ENCODE peak calls at places on chromosomes 16 and 17, in seven cellular contexts. One of them, this sample, is unnamed.

GRCh38 chr17:81685108-81685507 is 1.3 kb downstream of the HGS start:
- DNase-seq in neural progenitor cell: no peak
- DNase-seq in neural crest cell: no peak
- DNase-seq in lung: no peak
- DNase-seq in uterus: no peak
- DNase-seq in Calu3: no peak
- DNase-seq in GM06990: no peak
- DNase-seq in this sample: no peak

GRCh38 chr16:58280846-58281301 is 14.0 kb downstream of the PRSS54 start:
- DNase-seq in GM06990: no peak
- DNase-seq in neural progenitor cell: no peak
- DNase-seq in lung: no peak
- DNase-seq in Calu3: peak; percentile 21
- DNase-seq in uterus: no peak
- DNase-seq in neural crest cell: no peak
- DNase-seq in this sample: no peak

GRCh38 chr17:64120159-64120558 is 9.8 kb downstream of the ERN1 start:
- DNase-seq in GM06990: no peak
- DNase-seq in neural progenitor cell: no peak
- DNase-seq in uterus: no peak
- DNase-seq in Calu3: no peak
- DNase-seq in lung: no peak
- DNase-seq in neural crest cell: no peak
- DNase-seq in this sample: no peak

GRCh38 chr17:9647014-9647413 is 1.7 kb downstream of the USP43 start:
- DNase-seq in GM06990: no peak
- DNase-seq in lung: no peak
- DNase-seq in uterus: no peak
- DNase-seq in Calu3: peak; percentile 42
- DNase-seq in neural progenitor cell: peak; percentile 54
- DNase-seq in neural crest cell: no peak
- DNase-seq in this sample: no peak

GRCh38 chr16:84548971-84549844 is 44.7 kb upstream of the MEAK7 start:
- DNase-seq in neural crest cell: no peak
- DNase-seq in uterus: peak; percentile 43
- DNase-seq in GM06990: no peak
- DNase-seq in neural progenitor cell: no peak
- DNase-seq in lung: no peak
- DNase-seq in Calu3: no peak
- DNase-seq in this sample: no peak

GRCh38 chr17:40462343-40463121 is 19.3 kb downstream of the IGFBP4 start:
- DNase-seq in GM06990: no peak
- DNase-seq in neural crest cell: no peak
- DNase-seq in lung: no peak
- DNase-seq in uterus: no peak
- DNase-seq in Calu3: peak; percentile 43
- DNase-seq in neural progenitor cell: no peak
- DNase-seq in this sample: no peak

GRCh38 chr16:12685806-12686205 is 117.9 kb downstream of the CPPED1 start:
- DNase-seq in neural progenitor cell: no peak
- DNase-seq in Calu3: no peak
- DNase-seq in neural crest cell: no peak
- DNase-seq in uterus: no peak
- DNase-seq in lung: no peak
- DNase-seq in GM06990: no peak
- DNase-seq in this sample: no peak

GRCh38 chr16:268141-269053 is 7.3 kb downstream of the RGS11 start:
- DNase-seq in GM06990: peak; percentile 5
- DNase-seq in Calu3: peak; percentile 46
- DNase-seq in lung: no peak
- DNase-seq in neural progenitor cell: no peak
- DNase-seq in neural crest cell: no peak
- DNase-seq in uterus: no peak
- DNase-seq in this sample: no peak

GRCh38 chr16:69537706-69538080 is 28.1 kb upstream of the NFAT5 start:
- DNase-seq in neural crest cell: no peak
- DNase-seq in uterus: no peak
- DNase-seq in lung: no peak
- DNase-seq in GM06990: no peak
- DNase-seq in neural progenitor cell: no peak
- DNase-seq in Calu3: no peak
- DNase-seq in this sample: no peak

GRCh38 chr17:76268015-76268749 is 3.0 kb downstream of the UBALD2 start:
- DNase-seq in neural progenitor cell: no peak
- DNase-seq in Calu3: no peak
- DNase-seq in lung: peak; percentile 81
- DNase-seq in neural crest cell: no peak
- DNase-seq in uterus: peak; percentile 56
- DNase-seq in GM06990: peak; percentile 79
- DNase-seq in this sample: no peak

GRCh38 chr16:19722981-19723380 is 4.9 kb downstream of the IQCK start:
- DNase-seq in neural progenitor cell: no peak
- DNase-seq in lung: no peak
- DNase-seq in uterus: no peak
- DNase-seq in neural crest cell: no peak
- DNase-seq in GM06990: no peak
- DNase-seq in Calu3: no peak
- DNase-seq in this sample: no peak

GRCh38 chr16:80341242-80341641 is 199.6 kb upstream of the DYNLRB2 start:
- DNase-seq in neural progenitor cell: no peak
- DNase-seq in neural crest cell: no peak
- DNase-seq in GM06990: no peak
- DNase-seq in uterus: no peak
- DNase-seq in Calu3: no peak
- DNase-seq in lung: no peak
- DNase-seq in this sample: no peak

GRCh38 chr17:43043306-43043705 is 18.3 kb downstream of the RND2 start:
- DNase-seq in lung: no peak
- DNase-seq in neural crest cell: no peak
- DNase-seq in Calu3: no peak
- DNase-seq in uterus: no peak
- DNase-seq in GM06990: no peak
- DNase-seq in neural progenitor cell: no peak
- DNase-seq in this sample: no peak

GRCh38 chr17:42536372-42537155 is 523 bp downstream of the NAGLU start:
- DNase-seq in neural progenitor cell: peak; percentile 87
- DNase-seq in GM06990: peak; percentile 88
- DNase-seq in neural crest cell: peak; percentile 48
- DNase-seq in Calu3: peak; percentile 93
- DNase-seq in uterus: peak; percentile 86
- DNase-seq in lung: peak; percentile 88
- DNase-seq in this sample: peak; percentile 49

GRCh38 chr16:5633845-5634440 is 536.3 kb upstream of the EEF2KMT start:
- DNase-seq in neural progenitor cell: peak; percentile 77
- DNase-seq in uterus: no peak
- DNase-seq in lung: no peak
- DNase-seq in GM06990: no peak
- DNase-seq in neural crest cell: no peak
- DNase-seq in Calu3: no peak
- DNase-seq in this sample: no peak

GRCh38 chr16:76386784-76387183 is 109.6 kb downstream of the CNTNAP4 start:
- DNase-seq in Calu3: no peak
- DNase-seq in lung: no peak
- DNase-seq in neural crest cell: no peak
- DNase-seq in GM06990: no peak
- DNase-seq in uterus: no peak
- DNase-seq in neural progenitor cell: no peak
- DNase-seq in this sample: no peak

GRCh38 chr16:8850279-8850885 is 18.4 kb downstream of the CARHSP1 start:
- DNase-seq in Calu3: no peak
- DNase-seq in GM06990: no peak
- DNase-seq in uterus: peak; percentile 60
- DNase-seq in lung: no peak
- DNase-seq in neural crest cell: no peak
- DNase-seq in neural progenitor cell: no peak
- DNase-seq in this sample: no peak

GRCh38 chr16:10745856-10746255 is 2.2 kb downstream of the NUBP1 start:
- DNase-seq in GM06990: no peak
- DNase-seq in neural progenitor cell: no peak
- DNase-seq in neural crest cell: no peak
- DNase-seq in lung: no peak
- DNase-seq in Calu3: no peak
- DNase-seq in uterus: peak; percentile 74
- DNase-seq in this sample: no peak

GRCh38 chr16:10751291-10751697 is 7.7 kb downstream of the NUBP1 start:
- DNase-seq in lung: no peak
- DNase-seq in uterus: no peak
- DNase-seq in GM06990: no peak
- DNase-seq in Calu3: no peak
- DNase-seq in neural crest cell: no peak
- DNase-seq in neural progenitor cell: peak; percentile 14
- DNase-seq in this sample: no peak

GRCh38 chr16:10752843-10753523 is 9.3 kb downstream of the NUBP1 start:
- DNase-seq in GM06990: peak; percentile 60
- DNase-seq in neural progenitor cell: no peak
- DNase-seq in lung: peak; percentile 40
- DNase-seq in uterus: no peak
- DNase-seq in neural crest cell: no peak
- DNase-seq in Calu3: no peak
- DNase-seq in this sample: no peak

GRCh38 chr16:10750793-10751192 is 7.2 kb downstream of the NUBP1 start:
- DNase-seq in neural crest cell: no peak
- DNase-seq in lung: no peak
- DNase-seq in Calu3: no peak
- DNase-seq in GM06990: no peak
- DNase-seq in uterus: no peak
- DNase-seq in neural progenitor cell: no peak
- DNase-seq in this sample: no peak

DNA sequence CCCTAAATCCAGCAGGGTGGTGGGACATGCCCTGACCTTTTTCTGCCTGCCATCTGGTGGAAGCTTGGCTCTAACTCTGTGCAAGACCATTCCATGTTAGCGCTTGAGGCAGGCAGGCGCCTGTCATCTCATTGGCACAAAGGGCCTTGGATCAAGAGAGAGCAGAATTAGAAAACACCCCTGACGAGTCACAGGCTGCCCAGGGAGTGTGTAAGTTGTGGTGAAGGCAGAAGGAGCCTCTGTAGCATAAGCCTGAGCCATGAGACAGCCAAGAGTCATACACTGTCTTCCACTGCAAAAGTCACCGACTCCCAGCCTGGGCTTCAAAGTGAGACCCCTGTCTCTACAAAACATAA is 6.0 kb downstream of the NUBP1 start:
- DNase-seq in neural progenitor cell: no peak
- DNase-seq in lung: no peak
- DNase-seq in uterus: no peak
- DNase-seq in Calu3: no peak
- DNase-seq in neural crest cell: no peak
- DNase-seq in GM06990: no peak
- DNase-seq in this sample: no peak
- TF ChIP-seq CTCF in neural progenitor cell: no peak
- TF ChIP-seq CTCF in lung: no peak
- TF ChIP-seq CTCF in uterus: no peak
- TF ChIP-seq CTCF in Calu3: no peak
- TF ChIP-seq CTCF in neural crest cell: no peak
- TF ChIP-seq CTCF in GM06990: no peak
- TF ChIP-seq CTCF in this sample: no peak

GRCh38 chr17:44386182-44386525 is 3.3 kb downstream of the ITGA2B start:
- DNase-seq in Calu3: no peak
- DNase-seq in uterus: no peak
- DNase-seq in neural progenitor cell: no peak
- DNase-seq in neural crest cell: no peak
- DNase-seq in GM06990: no peak
- DNase-seq in lung: no peak
- DNase-seq in this sample: no peak

GRCh38 chr17:44384281-44384822 is 5.1 kb downstream of the ITGA2B start:
- DNase-seq in neural progenitor cell: peak; percentile 62
- DNase-seq in uterus: no peak
- DNase-seq in neural crest cell: no peak
- DNase-seq in GM06990: no peak
- DNase-seq in Calu3: no peak
- DNase-seq in lung: no peak
- DNase-seq in this sample: peak; percentile 24

GRCh38 chr17:44384823-44385286 is 4.6 kb downstream of the ITGA2B start:
- DNase-seq in Calu3: no peak
- DNase-seq in GM06990: no peak
- DNase-seq in uterus: no peak
- DNase-seq in neural crest cell: peak; percentile 30
- DNase-seq in lung: no peak
- DNase-seq in neural progenitor cell: no peak
- DNase-seq in this sample: no peak

GRCh38 chr17:44383861-44384260 is 5.6 kb downstream of the ITGA2B start:
- DNase-seq in Calu3: no peak
- DNase-seq in uterus: no peak
- DNase-seq in neural progenitor cell: no peak
- DNase-seq in neural crest cell: no peak
- DNase-seq in GM06990: no peak
- DNase-seq in lung: no peak
- DNase-seq in this sample: no peak

GRCh38 chr17:44385287-44386181 is 3.9 kb downstream of the ITGA2B start:
- DNase-seq in GM06990: peak; percentile 87
- DNase-seq in uterus: peak; percentile 89
- DNase-seq in neural crest cell: peak; percentile 85
- DNase-seq in neural progenitor cell: peak; percentile 94
- DNase-seq in lung: peak; percentile 78
- DNase-seq in Calu3: peak; percentile 91
- DNase-seq in this sample: peak; percentile 69
- TF ChIP-seq CTCF in GM06990: peak; percentile 31
- TF ChIP-seq CTCF in uterus: no peak
- TF ChIP-seq CTCF in neural crest cell: peak; percentile 33
- TF ChIP-seq CTCF in neural progenitor cell: peak; percentile 36
- TF ChIP-seq CTCF in lung: no peak
- TF ChIP-seq CTCF in Calu3: no peak
- TF ChIP-seq CTCF in this sample: peak; percentile 43

DNA sequence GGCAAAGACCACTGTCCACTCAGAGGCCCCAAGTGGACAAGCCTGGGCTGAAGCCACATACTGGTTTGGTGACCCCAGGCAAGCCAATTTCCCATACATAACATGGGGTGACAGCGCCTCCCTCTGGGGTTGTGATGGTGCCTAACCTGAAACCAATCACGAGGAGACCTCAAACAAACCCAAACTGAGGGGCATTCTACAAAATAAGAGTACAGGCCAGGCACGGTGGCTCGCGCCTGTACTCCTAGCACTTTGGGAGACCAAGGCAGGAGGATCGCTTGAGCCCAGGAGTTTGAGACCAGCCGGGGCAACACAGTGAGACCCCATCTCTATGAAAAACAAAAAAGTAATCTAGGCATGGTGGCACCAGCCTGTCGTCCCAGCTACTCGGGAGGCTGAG is 3.6 kb downstream of the P2RX5 start:
- DNase-seq in uterus: no peak
- DNase-seq in GM06990: no peak
- DNase-seq in lung: no peak
- DNase-seq in neural crest cell: no peak
- DNase-seq in Calu3: no peak
- DNase-seq in neural progenitor cell: no peak
- DNase-seq in this sample: no peak
- TF ChIP-seq CTCF in uterus: no peak
- TF ChIP-seq CTCF in GM06990: peak; percentile 24
- TF ChIP-seq CTCF in lung: no peak
- TF ChIP-seq CTCF in neural crest cell: no peak
- TF ChIP-seq CTCF in Calu3: no peak
- TF ChIP-seq CTCF in neural progenitor cell: peak; percentile 29
- TF ChIP-seq CTCF in this sample: no peak

DNA sequence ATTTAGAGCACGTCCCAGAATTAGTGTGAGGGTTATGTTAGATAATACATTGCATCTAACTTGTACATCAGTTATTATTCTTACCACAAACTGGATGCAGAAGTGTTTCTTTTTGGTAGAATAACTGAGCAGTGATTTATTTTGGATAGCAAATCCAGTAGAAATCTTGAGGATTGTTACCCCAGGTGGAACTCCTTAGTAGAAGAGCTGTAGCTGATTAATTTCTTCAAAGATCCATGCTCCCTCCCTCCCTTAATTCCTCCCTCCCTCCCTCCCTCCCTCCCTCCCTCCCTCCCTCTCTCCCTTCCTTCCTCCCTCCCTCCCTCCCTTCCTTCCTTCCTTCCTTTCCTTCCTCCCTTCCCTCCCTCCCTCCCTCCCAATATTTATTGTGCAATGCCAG is 337.7 kb downstream of the CA10 start:
- DNase-seq in GM06990: no peak
- DNase-seq in neural progenitor cell: no peak
- DNase-seq in lung: no peak
- DNase-seq in Calu3: no peak
- DNase-seq in neural crest cell: no peak
- DNase-seq in uterus: no peak
- DNase-seq in this sample: no peak
- TF ChIP-seq CTCF in GM06990: no peak
- TF ChIP-seq CTCF in neural progenitor cell: no peak
- TF ChIP-seq CTCF in lung: no peak
- TF ChIP-seq CTCF in Calu3: no peak
- TF ChIP-seq CTCF in neural crest cell: no peak
- TF ChIP-seq CTCF in uterus: no peak
- TF ChIP-seq CTCF in this sample: no peak

This sample was measured in progenitor cell of endocrine pancreas.